ENCODE peak calls at places on chromosome 11, in four cellular contexts. W is epithelial cell of esophagus, Y is kidney epithelial cell, H is anterior cingulate cortex. Q is an unnamed sample.

GRCh38 chr11:27081056-27081455 is 40.4 kb downstream of the BBOX1 start:
- DNase-seq in W (peak), Y (no peak), H (no peak), Q (no peak)

GRCh38 chr11:65393513-65394079 is 7.2 kb downstream of the FRMD8 start:
- DNase-seq in W (no peak), Y (no peak), H (no peak), Q (no peak)

GRCh38 chr11:8327761-8328192 is 64.1 kb upstream of the LMO1 start:
- DNase-seq in W (peak), Y (no peak), H (no peak), Q (no peak)

GRCh38 chr11:827861-828167 is at the start of gene CRACR2B:
- DNase-seq in W (no peak), Y (no peak), H (no peak), Q (no peak)

GRCh38 chr11:60855726-60856633 is at the start of gene PTGDR2:
- DNase-seq in W (no peak), Y (no peak), H (no peak), Q (no peak)

GRCh38 chr11:12090061-12090572 is 20.3 kb upstream of the MICAL2 start:
- DNase-seq in W (peak), Y (no peak), H (no peak), Q (no peak)

GRCh38 chr11:113862430-113862829 is 12.9 kb downstream of the USP28 start:
- DNase-seq in W (peak), Y (no peak), H (no peak), Q (no peak)

GRCh38 chr11:122853971-122854446 is 15.7 kb downstream of the CRTAM start:
- DNase-seq in W (peak), Y (peak), H (no peak), Q (no peak)

GRCh38 chr11:110909331-110909730 is 197.1 kb upstream of the ARHGAP20 start:
- DNase-seq in W (peak), Y (no peak), H (no peak), Q (no peak)

GRCh38 chr11:116563028-116563712 is 209.6 kb downstream of the BUD13 start:
- DNase-seq in W (no peak), Y (no peak), H (no peak), Q (no peak)

Q was measured in stimulated activated naive CD4-positive, alpha-beta T cell treated with Interleukin-2 at 50 U/mL for 16 hours.